ENCODE peak calls at places on chromosomes 1 and 21, in eight cellular contexts. U is HAP-1; T is CD8-positive, alpha-beta T cell; F is GM23248; I is cardiac muscle cell; Y is heart left ventricle; K is upper lobe of right lung; H is ovary. R is an unnamed sample. For H3K9me3, the result is how much of the 10 kb centered on the place peaks cover.

GRCh38 chr1:219954736-219955421 is 26.5 kb upstream of the SLC30A10 start:
- DNase-seq in U (no peak), T (no peak), F (no peak), I (no peak), Y (no peak), K (no peak), H (no peak), R (no peak)

GRCh38 chr21:41643246-41643966 is 123.4 kb downstream of the RIPK4 start:
- DNase-seq in U (no peak), T (no peak), F (no peak), I (peak), Y (no peak), K (peak), H (no peak), R (no peak)

GRCh38 chr1:47465605-47466004 is 27.8 kb downstream of the FOXD2 start:
- DNase-seq in U (no peak), T (no peak), F (no peak), I (no peak), Y (no peak), K (no peak), H (no peak), R (no peak)

GRCh38 chr1:64928325-64928724 is 38.0 kb downstream of the JAK1 start:
- DNase-seq in U (no peak), T (no peak), F (no peak), I (no peak), Y (no peak), K (no peak), H (no peak), R (no peak)

GRCh38 chr1:220189750-220190347 is 82.4 kb downstream of the RAB3GAP2 start:
- DNase-seq in U (peak), T (no peak), F (peak), I (peak), Y (no peak), K (no peak), H (no peak), R (no peak)

GRCh38 chr1:230459463-230459862 is 33.3 kb upstream of the PGBD5 start:
- DNase-seq in U (no peak), T (no peak), F (peak), I (peak), Y (no peak), K (no peak), H (no peak), R (no peak)

GRCh38 chr1:44592208-44593145 is 81.8 kb downstream of the TMEM53 start:
- DNase-seq in U (no peak), T (no peak), F (no peak), I (no peak), Y (no peak), K (no peak), H (no peak), R (no peak)

GRCh38 chr1:18328803-18329202 is 151.9 kb upstream of the KLHDC7A start:
- DNase-seq in U (no peak), T (no peak), F (no peak), I (no peak), Y (no peak), K (no peak), H (no peak), R (no peak)

GRCh38 chr1:170247751-170248521 is 102.2 kb downstream of the NTMT2 start:
- DNase-seq in U (no peak), T (no peak), F (peak), I (no peak), Y (no peak), K (no peak), H (no peak), R (no peak)

GRCh38 chr1:41401899-41402298 is 40.7 kb downstream of the FOXO6 start:
- DNase-seq in U (no peak), T (no peak), F (no peak), I (no peak), Y (no peak), K (no peak), H (no peak), R (no peak)

GRCh38 chr1:153100241-153100640 is 5.9 kb upstream of the SPRR2E start:
- DNase-seq in U (no peak), T (no peak), F (peak), I (peak), Y (no peak), K (no peak), H (no peak), R (no peak)

GRCh38 chr1:1032428-1032827 is 12.5 kb downstream of the AGRN start:
- DNase-seq in U (no peak), T (no peak), F (no peak), I (no peak), Y (no peak), K (no peak), H (no peak), R (no peak)

GRCh38 chr1:181556606-181557005 is 73.3 kb downstream of the CACNA1E start:
- DNase-seq in U (no peak), T (no peak), F (no peak), I (no peak), Y (no peak), K (no peak), H (no peak), R (no peak)

GRCh38 chr1:169933999-169934725 is 40.5 kb upstream of the SCYL3 start:
- DNase-seq in U (peak), T (no peak), F (no peak), I (peak), Y (no peak), K (no peak), H (no peak), R (no peak)

GRCh38 chr1:230284891-230285290 is 141.2 kb downstream of the PGBD5 start:
- DNase-seq in U (no peak), T (no peak), F (no peak), I (no peak), Y (no peak), K (peak), H (no peak), R (peak)

GRCh38 chr1:44594871-44595735 is 79.2 kb downstream of the TMEM53 start:
- DNase-seq in U (peak), T (peak), F (peak), I (peak), Y (peak), K (peak), H (peak), R (peak)

GRCh38 chr1:2789164-2789985 is 12.1 kb downstream of the TTC34 start:
- DNase-seq in U (peak), T (no peak), F (no peak), I (no peak), Y (peak), K (peak), H (no peak), R (peak)

GRCh38 chr1:2789986-2790581 is 11.4 kb downstream of the TTC34 start:
- DNase-seq in U (no peak), T (no peak), F (no peak), I (no peak), Y (peak), K (peak), H (no peak), R (peak)

GRCh38 chr1:2787163-2787911 is 14.2 kb downstream of the TTC34 start:
- DNase-seq in U (no peak), T (no peak), F (no peak), I (no peak), Y (peak), K (peak), H (no peak), R (peak)

GRCh38 chr1:2786329-2787162 is 14.9 kb downstream of the TTC34 start:
- DNase-seq in U (no peak), T (peak), F (peak), I (no peak), Y (peak), K (peak), H (peak), R (peak)

GRCh38 chr1:2788506-2789163 is 12.9 kb downstream of the TTC34 start:
- DNase-seq in U (no peak), T (no peak), F (no peak), I (no peak), Y (peak), K (peak), H (no peak), R (peak)
- H3K9me3 ChIP-seq in U (under half), T (under half), F (under half), I (under half), Y (under half), K (under half), H (under half), R (under half)

GRCh38 chr1:192575499-192576189 is at the start of gene RGS1:
- DNase-seq in U (no peak), T (peak), F (no peak), I (no peak), Y (peak), K (peak), H (no peak), R (peak)
- H3K4me3 ChIP-seq in U (no peak), T (no peak), F (no peak), I (no peak), Y (peak), K (peak), H (no peak), R (peak)

GRCh38 chr1:246978785-246979184 is 29.1 kb downstream of the ZNF695 start:
- DNase-seq in U (no peak), T (no peak), F (no peak), I (no peak), Y (no peak), K (no peak), H (no peak), R (no peak)
- H3K9me3 ChIP-seq in U (under half), T (under half), F (under half), I (under half), Y (half or more), K (under half), H (under half), R (under half)

DNA sequence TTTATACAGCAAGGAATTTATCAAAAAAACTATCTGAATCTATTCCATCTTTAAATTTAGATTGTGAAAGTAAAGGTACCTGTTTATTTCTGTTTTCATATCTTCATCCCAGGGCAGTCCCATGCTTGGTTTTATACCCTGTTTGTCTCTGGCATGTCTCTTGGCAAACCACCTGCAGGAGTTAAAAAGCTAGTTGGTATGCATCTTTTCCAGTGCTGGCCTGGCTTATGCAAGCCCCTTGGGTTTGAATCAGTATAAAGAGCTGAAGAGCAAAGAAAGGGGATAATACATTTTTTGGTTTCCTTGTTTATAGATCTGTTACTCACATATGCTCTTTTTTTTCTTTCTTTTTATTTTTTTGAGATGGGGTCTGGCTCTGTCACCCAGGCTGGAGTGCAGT is 37.8 kb downstream of the LRRC8C start:
- DNase-seq in U (no peak), T (no peak), F (no peak), I (no peak), Y (no peak), K (no peak), H (no peak), R (no peak)
- H3K4me3 ChIP-seq in U (no peak), T (no peak), F (peak), I (no peak), Y (no peak), K (no peak), H (no peak), R (no peak)

GRCh38 chr1:82562448-82562847 is 761.7 kb downstream of the ADGRL2 start:
- DNase-seq in U (peak), T (no peak), F (no peak), I (no peak), Y (no peak), K (no peak), H (no peak), R (no peak)

GRCh38 chr1:82565546-82565945 is 764.8 kb downstream of the ADGRL2 start:
- DNase-seq in U (no peak), T (no peak), F (peak), I (peak), Y (no peak), K (no peak), H (no peak), R (no peak)

GRCh38 chr1:82564338-82564737 is 763.6 kb downstream of the ADGRL2 start:
- DNase-seq in U (no peak), T (no peak), F (no peak), I (no peak), Y (no peak), K (no peak), H (no peak), R (no peak)

GRCh38 chr1:82565146-82565545 is 764.4 kb downstream of the ADGRL2 start:
- DNase-seq in U (no peak), T (no peak), F (peak), I (peak), Y (no peak), K (no peak), H (no peak), R (no peak)

GRCh38 chr1:82560566-82560965 is 759.8 kb downstream of the ADGRL2 start:
- DNase-seq in U (no peak), T (no peak), F (no peak), I (no peak), Y (no peak), K (no peak), H (no peak), R (no peak)
- H3K9me3 ChIP-seq in U (under half), T (under half), F (under half), I (under half), Y (under half), K (under half), H (under half), R (under half)

DNA sequence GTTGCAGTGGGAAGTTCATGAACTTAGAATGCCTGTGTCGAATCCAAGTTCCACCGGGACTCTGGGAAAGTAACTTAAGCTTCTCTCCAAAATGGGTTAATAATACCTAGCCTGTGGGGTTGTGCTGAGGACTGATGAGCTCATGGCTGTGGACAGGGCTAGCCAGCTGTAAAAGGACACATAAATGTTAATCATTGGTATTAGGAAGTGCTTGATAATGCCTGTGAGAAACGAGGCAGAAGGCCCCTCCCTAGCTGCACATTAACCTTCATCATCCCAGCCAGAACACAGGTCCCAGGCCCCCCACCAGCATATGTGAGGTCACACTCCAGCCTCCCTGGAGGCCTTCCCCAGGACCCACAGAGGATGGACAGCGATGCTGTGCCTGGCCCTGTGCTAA is 789 bp upstream of the GJB4 start:
- DNase-seq in U (no peak), T (no peak), F (no peak), I (no peak), Y (no peak), K (no peak), H (no peak), R (no peak)
- H3K4me3 ChIP-seq in U (no peak), T (no peak), F (no peak), I (no peak), Y (no peak), K (no peak), H (no peak), R (no peak)